ENCODE peak calls at places on chromosomes 12 and 14, in six cellular contexts. One of them, this sample, is unnamed.

GRCh38 chr12:117080707-117081141 is 18.5 kb downstream of the TESC start:
- DNase-seq in hepatocyte: no peak
- DNase-seq in GM23338: no peak
- DNase-seq in SK-N-SH: no peak
- DNase-seq in PC-3: no peak
- DNase-seq in PC-9: no peak
- DNase-seq in this sample: no peak

GRCh38 chr14:75371297-75371696 is 56.5 kb upstream of the JDP2 start:
- DNase-seq in PC-9: no peak
- DNase-seq in PC-3: no peak
- DNase-seq in GM23338: no peak
- DNase-seq in hepatocyte: no peak
- DNase-seq in SK-N-SH: no peak
- DNase-seq in this sample: no peak

GRCh38 chr12:75725505-75726120 is 214.2 kb upstream of the KRR1 start:
- DNase-seq in SK-N-SH: no peak
- DNase-seq in hepatocyte: no peak
- DNase-seq in PC-9: no peak
- DNase-seq in GM23338: no peak
- DNase-seq in PC-3: peak; percentile 87
- DNase-seq in this sample: no peak

GRCh38 chr14:29953501-29953900 is 25.9 kb upstream of the PRKD1 start:
- DNase-seq in PC-3: no peak
- DNase-seq in PC-9: no peak
- DNase-seq in GM23338: no peak
- DNase-seq in hepatocyte: no peak
- DNase-seq in SK-N-SH: no peak
- DNase-seq in this sample: no peak

GRCh38 chr12:96623155-96623554 is 133.8 kb downstream of the CFAP54 start:
- DNase-seq in GM23338: no peak
- DNase-seq in PC-9: no peak
- DNase-seq in SK-N-SH: no peak
- DNase-seq in hepatocyte: no peak
- DNase-seq in PC-3: no peak
- DNase-seq in this sample: no peak

GRCh38 chr12:101322480-101322879 is 42.6 kb downstream of the UTP20 start:
- DNase-seq in GM23338: no peak
- DNase-seq in SK-N-SH: no peak
- DNase-seq in hepatocyte: no peak
- DNase-seq in PC-3: no peak
- DNase-seq in PC-9: no peak
- DNase-seq in this sample: no peak

GRCh38 chr12:49503674-49504180 is 35.1 kb upstream of the KCNH3 start:
- DNase-seq in GM23338: peak; percentile 3
- DNase-seq in hepatocyte: peak; percentile 54
- DNase-seq in PC-9: no peak
- DNase-seq in SK-N-SH: no peak
- DNase-seq in PC-3: peak; percentile 95
- DNase-seq in this sample: no peak

GRCh38 chr12:20415013-20415412 is 46.7 kb downstream of the PDE3A start:
- DNase-seq in hepatocyte: no peak
- DNase-seq in PC-3: no peak
- DNase-seq in GM23338: no peak
- DNase-seq in SK-N-SH: no peak
- DNase-seq in PC-9: no peak
- DNase-seq in this sample: no peak

GRCh38 chr12:127485528-127485927 is 781.4 kb upstream of the TMEM132C start:
- DNase-seq in hepatocyte: peak; percentile 77
- DNase-seq in PC-3: peak; percentile 98
- DNase-seq in GM23338: no peak
- DNase-seq in PC-9: peak; percentile 30
- DNase-seq in SK-N-SH: no peak
- DNase-seq in this sample: peak; percentile 44

GRCh38 chr12:11499802-11500201 is 104.4 kb upstream of the PRB2 start:
- DNase-seq in GM23338: no peak
- DNase-seq in SK-N-SH: no peak
- DNase-seq in PC-9: no peak
- DNase-seq in hepatocyte: no peak
- DNase-seq in PC-3: no peak
- DNase-seq in this sample: no peak

GRCh38 chr14:30339311-30339901 is 219.6 kb upstream of the G2E3 start:
- DNase-seq in PC-3: no peak
- DNase-seq in SK-N-SH: no peak
- DNase-seq in PC-9: no peak
- DNase-seq in GM23338: no peak
- DNase-seq in hepatocyte: no peak
- DNase-seq in this sample: no peak

GRCh38 chr14:29536886-29537511 is 390.6 kb downstream of the PRKD1 start:
- DNase-seq in PC-3: peak; percentile 35
- DNase-seq in PC-9: no peak
- DNase-seq in SK-N-SH: peak; percentile 4
- DNase-seq in GM23338: no peak
- DNase-seq in hepatocyte: no peak
- DNase-seq in this sample: peak; percentile 73

GRCh38 chr12:52020539-52021336 is 14.0 kb downstream of the TAMALIN start:
- DNase-seq in GM23338: peak; percentile 91
- DNase-seq in hepatocyte: peak; percentile 80
- DNase-seq in PC-3: peak; percentile 44
- DNase-seq in PC-9: peak; percentile 31
- DNase-seq in SK-N-SH: peak; percentile 88
- DNase-seq in this sample: peak; percentile 87

GRCh38 chr14:102893452-102893851 is 29.0 kb upstream of the AMN start:
- DNase-seq in hepatocyte: peak; percentile 55
- DNase-seq in PC-9: no peak
- DNase-seq in GM23338: no peak
- DNase-seq in SK-N-SH: no peak
- DNase-seq in PC-3: no peak
- DNase-seq in this sample: no peak

GRCh38 chr12:51004504-51004903 is 21.7 kb downstream of the SLC11A2 start:
- DNase-seq in SK-N-SH: no peak
- DNase-seq in GM23338: peak; percentile 32
- DNase-seq in PC-3: no peak
- DNase-seq in hepatocyte: no peak
- DNase-seq in PC-9: no peak
- DNase-seq in this sample: no peak

GRCh38 chr14:67557118-67557517 is 24.0 kb downstream of the PLEKHH1 start:
- DNase-seq in hepatocyte: peak; percentile 44
- DNase-seq in PC-3: no peak
- DNase-seq in SK-N-SH: no peak
- DNase-seq in GM23338: peak; percentile 31
- DNase-seq in PC-9: no peak
- DNase-seq in this sample: no peak

GRCh38 chr14:61749264-61749663 is 13.0 kb upstream of the SNAPC1 start:
- DNase-seq in GM23338: no peak
- DNase-seq in SK-N-SH: no peak
- DNase-seq in PC-3: peak; percentile 76
- DNase-seq in PC-9: no peak
- DNase-seq in hepatocyte: no peak
- DNase-seq in this sample: peak; percentile 59

GRCh38 chr14:61750708-61751474 is 11.3 kb upstream of the SNAPC1 start:
- DNase-seq in PC-9: peak; percentile 95
- DNase-seq in SK-N-SH: peak; percentile 52
- DNase-seq in hepatocyte: peak; percentile 15
- DNase-seq in GM23338: peak; percentile 95
- DNase-seq in PC-3: peak; percentile 99
- DNase-seq in this sample: peak; percentile 98

GRCh38 chr14:61749867-61750266 is 12.4 kb upstream of the SNAPC1 start:
- DNase-seq in SK-N-SH: no peak
- DNase-seq in PC-3: peak; percentile 76
- DNase-seq in PC-9: peak; percentile 41
- DNase-seq in GM23338: peak; percentile 61
- DNase-seq in hepatocyte: peak; percentile 34
- DNase-seq in this sample: peak; percentile 58

GRCh38 chr14:61744239-61744638 is 18.0 kb upstream of the SNAPC1 start:
- DNase-seq in SK-N-SH: no peak
- DNase-seq in hepatocyte: no peak
- DNase-seq in GM23338: no peak
- DNase-seq in PC-3: no peak
- DNase-seq in PC-9: no peak
- DNase-seq in this sample: no peak

DNA sequence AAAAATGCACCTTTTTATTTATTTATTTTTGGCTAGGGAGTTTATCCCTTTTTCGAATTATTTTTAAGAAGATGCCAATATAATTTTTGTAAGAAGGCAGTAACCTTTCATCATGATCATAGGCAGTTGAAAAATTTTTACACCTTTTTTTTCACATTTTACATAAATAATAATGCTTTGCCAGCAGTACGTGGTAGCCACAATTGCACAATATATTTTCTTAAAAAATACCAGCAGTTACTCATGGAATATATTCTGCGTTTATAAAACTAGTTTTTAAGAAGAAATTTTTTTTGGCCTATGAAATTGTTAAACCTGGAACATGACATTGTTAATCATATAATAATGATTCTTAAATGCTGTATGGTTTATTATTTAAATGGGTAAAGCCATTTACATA is 14.9 kb upstream of the SNAPC1 start:
- DNase-seq in PC-9: no peak
- DNase-seq in PC-3: no peak
- DNase-seq in SK-N-SH: no peak
- DNase-seq in GM23338: no peak
- DNase-seq in hepatocyte: no peak
- DNase-seq in this sample: no peak
- H3K27ac ChIP-seq in PC-9: peak overlapping the region; percentile 89
- H3K27ac ChIP-seq in PC-3: no peak overlapping the region
- H3K27ac ChIP-seq in SK-N-SH: no peak overlapping the region
- H3K27ac ChIP-seq in GM23338: no peak overlapping the region
- H3K27ac ChIP-seq in hepatocyte: no peak overlapping the region
- H3K27ac ChIP-seq in this sample: peak overlapping the region; percentile 90

GRCh38 chr14:35978561-35978960 is 152.4 kb downstream of the BRMS1L start:
- DNase-seq in PC-3: no peak
- DNase-seq in GM23338: no peak
- DNase-seq in hepatocyte: no peak
- DNase-seq in PC-9: no peak
- DNase-seq in SK-N-SH: no peak
- DNase-seq in this sample: no peak

GRCh38 chr14:35971965-35972630 is 146.0 kb downstream of the BRMS1L start:
- DNase-seq in PC-3: no peak
- DNase-seq in PC-9: no peak
- DNase-seq in hepatocyte: no peak
- DNase-seq in SK-N-SH: no peak
- DNase-seq in GM23338: no peak
- DNase-seq in this sample: no peak

GRCh38 chr14:35973770-35974169 is 147.6 kb downstream of the BRMS1L start:
- DNase-seq in SK-N-SH: no peak
- DNase-seq in PC-9: no peak
- DNase-seq in hepatocyte: no peak
- DNase-seq in PC-3: peak; percentile 7
- DNase-seq in GM23338: no peak
- DNase-seq in this sample: no peak

DNA sequence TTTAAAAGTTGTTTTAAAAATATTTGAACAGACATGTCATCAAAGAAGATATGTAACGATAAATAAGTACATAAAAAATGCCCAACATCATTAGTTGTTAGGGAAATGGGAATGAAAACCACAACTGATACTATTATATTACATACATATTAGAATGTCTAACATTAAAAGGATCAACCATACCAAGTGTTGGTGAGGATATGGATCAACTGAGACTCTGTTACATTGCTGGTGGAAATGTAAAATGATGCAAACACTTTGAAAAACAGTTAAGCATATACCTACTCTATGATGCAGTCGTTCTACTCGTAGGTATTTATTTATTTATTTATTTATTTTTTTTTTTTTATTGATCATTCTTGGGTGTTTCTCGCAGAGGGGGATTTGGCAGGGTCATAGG is 149.7 kb downstream of the BRMS1L start:
- DNase-seq in SK-N-SH: no peak
- DNase-seq in hepatocyte: no peak
- DNase-seq in GM23338: no peak
- DNase-seq in PC-9: no peak
- DNase-seq in PC-3: no peak
- DNase-seq in this sample: no peak
- H4K20me1 ChIP-seq in SK-N-SH: no peaks in the 10 kb centered on the region
- H4K20me1 ChIP-seq in hepatocyte: no peaks in the 10 kb centered on the region
- H4K20me1 ChIP-seq in GM23338: no peaks in the 10 kb centered on the region
- H4K20me1 ChIP-seq in PC-9: no peaks in the 10 kb centered on the region
- H4K20me1 ChIP-seq in PC-3: no peaks in the 10 kb centered on the region
- H4K20me1 ChIP-seq in this sample: no peaks in the 10 kb centered on the region

GRCh38 chr14:77340389-77340788 is 19.6 kb downstream of the GSTZ1 start:
- DNase-seq in hepatocyte: no peak
- DNase-seq in PC-3: no peak
- DNase-seq in SK-N-SH: no peak
- DNase-seq in PC-9: no peak
- DNase-seq in GM23338: no peak
- DNase-seq in this sample: no peak

GRCh38 chr14:77342726-77343397 is 22.0 kb downstream of the GSTZ1 start:
- DNase-seq in SK-N-SH: no peak
- DNase-seq in hepatocyte: no peak
- DNase-seq in PC-9: no peak
- DNase-seq in GM23338: no peak
- DNase-seq in PC-3: no peak
- DNase-seq in this sample: no peak

GRCh38 chr14:77338332-77338731 is 17.5 kb downstream of the GSTZ1 start:
- DNase-seq in GM23338: peak; percentile 76
- DNase-seq in PC-3: no peak
- DNase-seq in SK-N-SH: no peak
- DNase-seq in PC-9: no peak
- DNase-seq in hepatocyte: no peak
- DNase-seq in this sample: no peak

GRCh38 chr14:77337880-77338279 is 17.0 kb downstream of the GSTZ1 start:
- DNase-seq in PC-3: no peak
- DNase-seq in PC-9: no peak
- DNase-seq in SK-N-SH: no peak
- DNase-seq in hepatocyte: no peak
- DNase-seq in GM23338: peak; percentile 49
- DNase-seq in this sample: no peak

GRCh38 chr14:77339407-77339806 is 18.6 kb downstream of the GSTZ1 start:
- DNase-seq in hepatocyte: no peak
- DNase-seq in SK-N-SH: no peak
- DNase-seq in PC-9: no peak
- DNase-seq in GM23338: no peak
- DNase-seq in PC-3: peak; percentile 32
- DNase-seq in this sample: no peak
- H3K27ac ChIP-seq in hepatocyte: no peak overlapping the region
- H3K27ac ChIP-seq in SK-N-SH: no peak overlapping the region
- H3K27ac ChIP-seq in PC-9: peak overlapping the region; percentile 8
- H3K27ac ChIP-seq in GM23338: peak overlapping the region; percentile 68
- H3K27ac ChIP-seq in PC-3: no peak overlapping the region
- H3K27ac ChIP-seq in this sample: no peak overlapping the region

GRCh38 chr12:122096591-122097149 is 18.1 kb downstream of the MLXIP start:
- DNase-seq in PC-3: no peak
- DNase-seq in SK-N-SH: no peak
- DNase-seq in GM23338: no peak
- DNase-seq in PC-9: no peak
- DNase-seq in hepatocyte: no peak
- DNase-seq in this sample: peak; percentile 27

GRCh38 chr12:122097641-122098364 is 19.2 kb downstream of the MLXIP start:
- DNase-seq in GM23338: no peak
- DNase-seq in PC-9: peak; percentile 77
- DNase-seq in SK-N-SH: peak; percentile 66
- DNase-seq in hepatocyte: peak; percentile 78
- DNase-seq in PC-3: peak; percentile 45
- DNase-seq in this sample: no peak

GRCh38 chr12:122094261-122094734 is 15.7 kb downstream of the MLXIP start:
- DNase-seq in SK-N-SH: no peak
- DNase-seq in GM23338: no peak
- DNase-seq in PC-3: no peak
- DNase-seq in hepatocyte: no peak
- DNase-seq in PC-9: no peak
- DNase-seq in this sample: peak; percentile 29

GRCh38 chr12:122094735-122095561 is 16.4 kb downstream of the MLXIP start:
- DNase-seq in PC-3: no peak
- DNase-seq in hepatocyte: no peak
- DNase-seq in GM23338: no peak
- DNase-seq in PC-9: no peak
- DNase-seq in SK-N-SH: no peak
- DNase-seq in this sample: peak; percentile 41

GRCh38 chr12:122096014-122096413 is 17.5 kb downstream of the MLXIP start:
- DNase-seq in GM23338: no peak
- DNase-seq in PC-3: no peak
- DNase-seq in hepatocyte: no peak
- DNase-seq in SK-N-SH: no peak
- DNase-seq in PC-9: no peak
- DNase-seq in this sample: peak; percentile 32
- H4K20me1 ChIP-seq in GM23338: peaks cover 12% of the 10 kb centered on the region
- H4K20me1 ChIP-seq in PC-3: peaks cover 21% of the 10 kb centered on the region
- H4K20me1 ChIP-seq in hepatocyte: no peaks in the 10 kb centered on the region
- H4K20me1 ChIP-seq in SK-N-SH: peaks cover 55% of the 10 kb centered on the region
- H4K20me1 ChIP-seq in PC-9: peaks cover 18% of the 10 kb centered on the region
- H4K20me1 ChIP-seq in this sample: peaks cover 6% of the 10 kb centered on the region